ENCODE peak calls at places on chromosomes 4 and X, in ten cellular contexts. U is caudate nucleus, X is thoracic aorta, M is mammary epithelial cell, T is lower lobe of right lung, W is pancreas, Z is PC-9, K is PC-3, I is K562, A is Karpas-422. F is an unnamed sample.

GRCh38 chr4:68271851-68272756 is 26.6 kb upstream of the TMPRSS11B start:
- DNase-seq in U (no peak), X (no peak), M (peak; percentile 51), T (no peak), W (no peak), Z (no peak), K (peak; percentile 81), I (peak; percentile 26), A (peak; percentile 78), F (no peak)

GRCh38 chrX:154135458-154136229 is 8.4 kb upstream of the OPN1LW start:
- DNase-seq in U (no peak), X (no peak), M (peak; percentile 8), T (no peak), W (no peak), Z (no peak), K (peak; percentile 9), I (no peak), A (no peak), F (no peak)

GRCh38 chrX:53379747-53380146 is 42.7 kb downstream of the SMC1A start:
- DNase-seq in U (no peak), X (no peak), M (no peak), T (no peak), W (no peak), Z (no peak), K (no peak), I (no peak), A (no peak), F (no peak)

GRCh38 chr4:48261288-48261687 is 8.3 kb downstream of the TEC start:
- DNase-seq in U (no peak), X (no peak), M (no peak), T (no peak), W (no peak), Z (no peak), K (no peak), I (no peak), A (no peak), F (no peak)

GRCh38 chr4:40546506-40546905 is 83.2 kb downstream of the RBM47 start:
- DNase-seq in U (no peak), X (no peak), M (no peak), T (no peak), W (peak; percentile 75), Z (no peak), K (no peak), I (no peak), A (no peak), F (no peak)

GRCh38 chr4:24831637-24832036 is 36.3 kb downstream of the SOD3 start:
- DNase-seq in U (no peak), X (no peak), M (no peak), T (no peak), W (no peak), Z (no peak), K (no peak), I (no peak), A (no peak), F (no peak)

GRCh38 chrX:110045421-110045820 is 42.5 kb downstream of the TMEM164 start:
- DNase-seq in U (no peak), X (no peak), M (no peak), T (no peak), W (no peak), Z (no peak), K (no peak), I (no peak), A (no peak), F (no peak)

GRCh38 chr4:57013529-57014120 is 34.9 kb downstream of the POLR2B start:
- DNase-seq in U (no peak), X (no peak), M (no peak), T (no peak), W (no peak), Z (no peak), K (no peak), I (no peak), A (no peak), F (no peak)

GRCh38 chr4:2535386-2536192 is 858 bp upstream of the FAM193A start:
- DNase-seq in U (peak; percentile 61), X (peak; percentile 33), M (no peak), T (peak; percentile 69), W (peak; percentile 73), Z (no peak), K (no peak), I (peak; percentile 38), A (peak; percentile 93), F (no peak)

GRCh38 chr4:2536193-2537010 is at the start of gene FAM193A:
- DNase-seq in U (peak; percentile 99), X (peak; percentile 96), M (peak; percentile 100), T (peak; percentile 100), W (peak; percentile 100), Z (peak; percentile 99), K (peak; percentile 97), I (peak; percentile 95), A (peak; percentile 100), F (peak; percentile 92)

GRCh38 chr4:2537011-2537830 is 774 bp downstream of the FAM193A start:
- DNase-seq in U (peak; percentile 58), X (no peak), M (peak; percentile 52), T (peak; percentile 76), W (peak; percentile 55), Z (peak; percentile 41), K (peak; percentile 39), I (peak; percentile 30), A (peak; percentile 75), F (no peak)

DNA sequence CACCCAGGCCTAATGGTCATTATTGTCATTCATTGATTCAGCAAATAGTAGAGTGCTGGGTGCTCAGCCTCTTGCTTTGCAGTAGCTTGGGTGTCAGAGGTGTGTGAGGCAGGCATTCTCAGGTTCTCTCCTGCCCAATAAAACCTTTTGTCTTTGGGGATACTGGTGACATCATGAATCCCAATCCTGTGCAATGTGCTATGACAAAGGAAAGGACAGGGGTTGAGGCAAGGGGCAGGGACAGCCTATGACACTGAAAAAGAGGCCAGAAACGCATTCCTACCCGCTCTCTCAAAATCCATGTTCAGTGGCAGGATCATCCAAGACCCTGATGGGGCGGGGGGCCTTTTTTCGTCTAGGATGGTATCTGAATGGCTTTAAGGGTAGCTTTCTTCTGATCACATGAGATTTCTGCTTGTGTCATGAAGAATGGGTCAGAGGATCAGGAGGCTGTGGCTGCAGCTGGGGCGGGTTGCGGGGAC is 1.5 kb upstream of the FAM193A start:
- DNase-seq in U (no peak), X (no peak), M (no peak), T (no peak), W (no peak), Z (no peak), K (peak; percentile 14), I (no peak), A (no peak), F (no peak)
- H3K27ac ChIP-seq in U (peak overlapping the region; percentile 89), X (peak overlapping the region; percentile 86), M (no peak overlapping the region), T (peak overlapping the region; percentile 91), W (no peak overlapping the region), Z (no peak overlapping the region), K (no peak overlapping the region), I (peak overlapping the region; percentile 97), A (peak overlapping the region; percentile 80), F (peak overlapping the region; percentile 99)

GRCh38 chr4:27184508-27185155 is 324.0 kb downstream of the STIM2 start:
- DNase-seq in U (no peak), X (no peak), M (no peak), T (no peak), W (no peak), Z (no peak), K (peak; percentile 33), I (no peak), A (no peak), F (no peak)

GRCh38 chr4:27186710-27187109 is 326.1 kb downstream of the STIM2 start:
- DNase-seq in U (no peak), X (no peak), M (no peak), T (no peak), W (no peak), Z (no peak), K (no peak), I (no peak), A (no peak), F (no peak)

GRCh38 chr4:27189683-27190082 is 329.0 kb downstream of the STIM2 start:
- DNase-seq in U (peak; percentile 42), X (no peak), M (no peak), T (no peak), W (no peak), Z (no peak), K (peak; percentile 14), I (no peak), A (no peak), F (no peak)

DNA sequence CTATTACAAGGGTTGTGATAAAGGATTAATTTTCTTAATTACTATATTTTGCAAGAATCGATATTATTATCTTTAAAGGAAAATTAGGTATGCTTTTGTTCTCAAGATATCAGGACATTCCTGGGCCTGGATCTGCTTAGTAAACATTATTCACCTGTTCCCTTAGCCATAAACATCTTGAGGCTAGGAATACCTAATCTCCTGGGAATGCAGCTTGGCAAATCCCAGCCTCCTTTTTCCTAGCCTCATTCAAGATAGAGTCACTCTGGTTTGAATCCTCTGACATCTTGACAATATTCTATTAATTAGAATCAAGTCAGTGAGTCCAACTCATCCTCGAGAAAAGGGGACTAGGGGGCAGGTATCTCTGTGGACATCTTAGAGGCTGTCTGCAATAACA is 327.1 kb downstream of the STIM2 start:
- DNase-seq in U (no peak), X (no peak), M (no peak), T (no peak), W (no peak), Z (no peak), K (peak; percentile 53), I (no peak), A (no peak), F (no peak)
- H3K27ac ChIP-seq in U (no peak overlapping the region), X (no peak overlapping the region), M (no peak overlapping the region), T (no peak overlapping the region), W (no peak overlapping the region), Z (no peak overlapping the region), K (no peak overlapping the region), I (no peak overlapping the region), A (no peak overlapping the region), F (no peak overlapping the region)

DNA sequence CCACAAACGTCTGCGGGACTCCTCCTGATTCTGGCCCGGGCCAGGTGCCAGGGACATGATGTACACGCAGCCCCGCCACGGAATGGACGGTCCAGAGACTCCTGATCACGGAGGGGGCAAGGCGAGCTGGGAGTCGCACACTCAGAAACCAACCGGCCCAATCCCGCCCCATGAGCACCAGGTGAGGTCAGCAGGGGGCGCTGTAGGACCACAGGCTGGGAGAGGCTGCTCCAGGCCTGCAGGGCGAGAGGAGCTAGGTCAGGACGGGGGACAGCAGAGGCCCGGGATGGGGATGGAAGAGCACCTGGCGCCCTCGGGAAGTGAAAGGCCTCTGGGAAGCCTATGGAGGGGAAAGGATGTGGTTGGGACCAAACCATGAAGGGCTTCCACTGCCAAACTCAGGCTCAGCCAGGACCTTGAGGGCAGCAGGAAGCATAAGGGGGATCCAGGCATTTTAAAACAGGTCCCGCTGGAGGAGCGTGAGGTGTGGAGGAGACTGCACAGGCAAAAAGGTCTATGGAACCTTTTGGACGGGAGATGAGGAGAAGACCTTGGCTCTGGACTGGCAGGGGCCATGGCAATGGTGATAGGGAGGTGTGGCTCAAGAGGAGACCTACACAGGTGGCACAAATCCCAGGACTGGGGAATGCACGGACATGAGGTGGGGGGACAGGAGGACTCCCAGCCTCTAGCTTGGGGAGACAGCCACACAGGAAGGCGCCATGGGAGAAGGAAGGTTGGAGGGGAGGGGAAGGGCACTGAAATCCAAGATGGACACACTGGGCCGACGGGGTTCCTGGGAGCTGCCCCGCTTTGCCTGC is 79.2 kb downstream of the MTMR1 start:
- DNase-seq in U (peak; percentile 45), X (peak; percentile 8), M (peak; percentile 39), T (peak; percentile 81), W (peak; percentile 60), Z (peak; percentile 82), K (peak; percentile 81), I (peak; percentile 82), A (peak; percentile 91), F (peak; percentile 9)
- H3K27ac ChIP-seq in U (no peak overlapping the region), X (no peak overlapping the region), M (no peak overlapping the region), T (no peak overlapping the region), W (no peak overlapping the region), Z (no peak overlapping the region), K (no peak overlapping the region), I (no peak overlapping the region), A (no peak overlapping the region), F (no peak overlapping the region)

GRCh38 chr4:47075241-47075640 is 43.9 kb downstream of the GABRB1 start:
- DNase-seq in U (no peak), X (no peak), M (peak; percentile 9), T (no peak), W (no peak), Z (no peak), K (peak; percentile 51), I (no peak), A (no peak), F (no peak)

GRCh38 chr4:47071863-47072441 is 40.6 kb downstream of the GABRB1 start:
- DNase-seq in U (no peak), X (no peak), M (peak; percentile 21), T (no peak), W (no peak), Z (no peak), K (peak; percentile 59), I (no peak), A (no peak), F (no peak)

GRCh38 chr4:47068986-47069385 is 37.6 kb downstream of the GABRB1 start:
- DNase-seq in U (no peak), X (no peak), M (no peak), T (no peak), W (no peak), Z (no peak), K (no peak), I (no peak), A (no peak), F (no peak)

GRCh38 chr4:47075919-47076318 is 44.6 kb downstream of the GABRB1 start:
- DNase-seq in U (no peak), X (no peak), M (no peak), T (no peak), W (no peak), Z (no peak), K (no peak), I (no peak), A (no peak), F (no peak)

GRCh38 chr4:47074836-47075235 is 43.5 kb downstream of the GABRB1 start:
- DNase-seq in U (no peak), X (no peak), M (no peak), T (no peak), W (no peak), Z (no peak), K (no peak), I (no peak), A (no peak), F (no peak)
- H3K27ac ChIP-seq in U (peak overlapping the region; percentile 3), X (no peak overlapping the region), M (no peak overlapping the region), T (no peak overlapping the region), W (no peak overlapping the region), Z (no peak overlapping the region), K (no peak overlapping the region), I (no peak overlapping the region), A (no peak overlapping the region), F (no peak overlapping the region)